ENCODE peak calls at places on chromosome 7, in four cellular contexts. O, J, G and P are unnamed samples.

GRCh38 chr7:90817846-90818245 is 221.7 kb downstream of the CDK14 start:
- DNase-seq in O (no peak), J (no peak), G (no peak), P (no peak)

GRCh38 chr7:33880787-33881186 is 24.6 kb upstream of the BMPER start:
- DNase-seq in O (no peak), J (no peak), G (peak; percentile 68), P (no peak)

GRCh38 chr7:73703985-73704639 is 15.4 kb downstream of the STX1A start:
- DNase-seq in O (no peak), J (peak; percentile 95), G (peak; percentile 12), P (no peak)

GRCh38 chr7:157549612-157550299 is 213.0 kb downstream of the DNAJB6 start:
- DNase-seq in O (no peak), J (no peak), G (no peak), P (no peak)

GRCh38 chr7:119545118-119545517 is 727.9 kb upstream of the KCND2 start:
- DNase-seq in O (peak; percentile 81), J (no peak), G (peak; percentile 26), P (no peak)

GRCh38 chr7:84482476-84482875 is 287.9 kb upstream of the SEMA3A start:
- DNase-seq in O (no peak), J (no peak), G (no peak), P (no peak)

GRCh38 chr7:73429218-73429617 is 4.4 kb upstream of the FZD9 start:
- DNase-seq in O (no peak), J (peak; percentile 58), G (peak; percentile 38), P (no peak)

GRCh38 chr7:6589829-6590644 is at the start of gene INTS15:
- DNase-seq in O (peak; percentile 70), J (peak; percentile 94), G (peak; percentile 77), P (no peak)

GRCh38 chr7:117892821-117893220 is 19.6 kb upstream of the CTTNBP2 start:
- DNase-seq in O (no peak), J (no peak), G (no peak), P (no peak)

GRCh38 chr7:13099197-13099795 is 411.9 kb downstream of the ARL4A start:
- DNase-seq in O (no peak), J (no peak), G (peak; percentile 64), P (peak; percentile 13)

GRCh38 chr7:33061282-33061928 is 1.2 kb downstream of the NT5C3A start:
- DNase-seq in O (no peak), J (no peak), G (no peak), P (no peak)

GRCh38 chr7:6154542-6155404 is 117.7 kb downstream of the CYTH3 start:
- DNase-seq in O (no peak), J (no peak), G (no peak), P (no peak)

GRCh38 chr7:27933691-27934565 is 194.0 kb downstream of the TAX1BP1 start:
- DNase-seq in O (peak; percentile 19), J (no peak), G (no peak), P (no peak)

GRCh38 chr7:112965506-112965905 is 121.1 kb downstream of the GPR85 start:
- DNase-seq in O (no peak), J (no peak), G (no peak), P (no peak)

GRCh38 chr7:70143089-70144044 is 545.1 kb downstream of the AUTS2 start:
- DNase-seq in O (no peak), J (no peak), G (no peak), P (no peak)

GRCh38 chr7:1559626-1560590 is 3.9 kb upstream of the TMEM184A start:
- DNase-seq in O (no peak), J (no peak), G (no peak), P (no peak)

GRCh38 chr7:109059089-109059488 is 489.4 kb downstream of the DNAJB9 start:
- DNase-seq in O (no peak), J (no peak), G (no peak), P (no peak)

GRCh38 chr7:153808117-153808516 is 244.1 kb upstream of the DPP6 start:
- DNase-seq in O (no peak), J (no peak), G (no peak), P (no peak)

GRCh38 chr7:23055582-23056178 is 41.8 kb upstream of the HYCC1 start:
- DNase-seq in O (peak; percentile 76), J (peak; percentile 68), G (peak; percentile 77), P (peak; percentile 17)

GRCh38 chr7:124033093-124033806 is 383 bp upstream of the TMEM229A start:
- DNase-seq in O (no peak), J (no peak), G (no peak), P (no peak)

GRCh38 chr7:9945131-9945530 is 1028.5 kb upstream of the PHF14 start:
- DNase-seq in O (no peak), J (no peak), G (no peak), P (no peak)

GRCh38 chr7:100446040-100446439 is 9.7 kb upstream of the PPP1R35 start:
- DNase-seq in O (no peak), J (no peak), G (peak; percentile 65), P (no peak)

GRCh38 chr7:107321611-107322010 is 148.2 kb upstream of the GPR22 start:
- DNase-seq in O (no peak), J (no peak), G (no peak), P (no peak)

GRCh38 chr7:98049034-98049433 is 57.6 kb upstream of the LMTK2 start:
- DNase-seq in O (no peak), J (no peak), G (no peak), P (peak; percentile 88)

GRCh38 chr7:70893422-70893821 is 238.5 kb upstream of the GALNT17 start:
- DNase-seq in O (no peak), J (no peak), G (no peak), P (no peak)

GRCh38 chr7:123715793-123716192 is 33.0 kb downstream of the WASL start:
- DNase-seq in O (no peak), J (no peak), G (no peak), P (no peak)

DNA sequence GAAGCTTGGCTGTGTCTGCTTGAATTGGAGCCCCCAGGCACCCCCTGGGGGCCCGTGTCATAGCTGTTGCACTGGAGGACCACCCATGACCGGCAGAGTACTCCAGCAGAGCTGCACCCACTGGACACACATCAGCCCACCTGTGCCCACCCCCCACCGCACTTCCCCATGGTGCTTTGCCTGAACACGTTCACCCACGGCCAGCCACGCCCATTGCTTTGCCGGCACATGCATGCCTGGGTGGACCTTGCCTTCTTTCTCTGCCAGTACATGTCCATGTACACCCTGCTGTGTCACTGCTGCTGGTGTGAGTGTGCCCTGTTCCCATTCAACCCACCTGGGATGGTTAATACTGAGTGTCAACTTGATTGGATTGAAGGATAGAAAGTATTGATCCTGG is 88.7 kb downstream of the SAMD9 start:
- DNase-seq in O (no peak), J (no peak), G (no peak), P (peak; percentile 23)
- H3K9me1 ChIP-seq in O (no peaks in the 10 kb centered on the region), J (no peaks in the 10 kb centered on the region), G (peaks cover 3% of the 10 kb centered on the region), P (no peaks in the 10 kb centered on the region)

GRCh38 chr7:76201732-76202665 is at the start of gene SRRM3:
- DNase-seq in O (peak; percentile 49), J (peak; percentile 92), G (peak; percentile 72), P (no peak)
- TF ChIP-seq CTCF in O (peak; percentile 78), J (peak; percentile 93), G (peak; percentile 85), P (peak; percentile 63)

GRCh38 chr7:102836977-102837376 is 75.8 kb upstream of the LRRC17 start:
- DNase-seq in O (no peak), J (no peak), G (no peak), P (no peak)

GRCh38 chr7:102834466-102834865 is 78.3 kb upstream of the LRRC17 start:
- DNase-seq in O (no peak), J (no peak), G (no peak), P (no peak)

GRCh38 chr7:102834999-102835398 is 77.8 kb upstream of the LRRC17 start:
- DNase-seq in O (peak; percentile 73), J (no peak), G (peak; percentile 91), P (peak; percentile 74)

GRCh38 chr7:102837802-102838201 is 75.0 kb upstream of the LRRC17 start:
- DNase-seq in O (no peak), J (no peak), G (no peak), P (no peak)

DNA sequence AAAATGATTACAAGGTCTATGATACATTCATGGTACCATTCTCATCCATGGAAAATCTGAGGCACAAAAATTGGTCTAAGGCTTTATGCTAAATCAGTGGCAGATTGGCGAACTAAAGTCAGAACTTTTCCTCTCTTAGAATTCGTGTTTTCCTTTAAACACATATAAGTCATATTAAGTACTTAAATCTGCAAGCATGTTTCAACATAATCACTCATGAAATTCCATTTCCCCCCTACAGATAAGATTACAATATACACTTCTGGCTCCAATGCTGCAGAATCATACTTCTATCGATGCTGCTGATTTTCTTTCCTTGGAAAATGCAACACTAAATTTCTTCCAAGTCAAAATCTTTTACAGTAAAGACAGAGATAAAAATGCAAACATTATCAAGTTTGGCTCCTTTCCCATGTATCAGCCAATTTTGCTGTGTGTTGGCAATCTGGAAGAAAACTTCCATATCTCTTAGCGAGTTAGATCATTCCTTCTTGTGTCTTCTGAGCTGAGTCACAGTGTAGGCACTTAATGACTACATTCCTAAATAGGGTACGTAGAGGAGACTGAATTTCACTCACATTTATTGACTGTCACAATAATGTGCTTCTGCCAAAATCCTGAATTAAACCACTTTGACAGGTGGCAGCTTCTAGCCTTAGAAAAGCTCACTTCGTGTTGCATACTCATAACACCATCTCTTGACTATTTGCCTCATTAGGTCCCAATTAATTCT is 76.4 kb upstream of the LRRC17 start:
- DNase-seq in O (peak; percentile 82), J (no peak), G (peak; percentile 95), P (peak; percentile 36)
- H3K9me1 ChIP-seq in O (no peaks in the 10 kb centered on the region), J (no peaks in the 10 kb centered on the region), G (no peaks in the 10 kb centered on the region), P (no peaks in the 10 kb centered on the region)

GRCh38 chr7:135232720-135233119 is 918 bp upstream of the STRA8 start:
- DNase-seq in O (no peak), J (peak; percentile 62), G (no peak), P (no peak)
- TF ChIP-seq CTCF in O (no peak), J (peak; percentile 85), G (no peak), P (no peak)

GRCh38 chr7:151201751-151202150 is 8.5 kb downstream of the H2BK1 start:
- DNase-seq in O (no peak), J (no peak), G (no peak), P (no peak)
- H3K9me1 ChIP-seq in O (no peaks in the 10 kb centered on the region), J (no peaks in the 10 kb centered on the region), G (no peaks in the 10 kb centered on the region), P (no peaks in the 10 kb centered on the region)